ENCODE peak calls at places on chromosomes 4 and X, in six cellular contexts. R, Q, O, I, X and Y are unnamed samples.
A peak's percentile ranks its signal among the peaks of the same experiment; 100 is the strongest.

GRCh38 chr4:39933689-39934590 is 43.8 kb downstream of the PDS5A start:
- ATAC-seq in R (no peak), Q (no peak), O (peak; percentile 22), I (peak; percentile 33), X (no peak), Y (no peak)

GRCh38 chrX:94418065-94418464 is 744.1 kb downstream of the FAM133A start:
- ATAC-seq in R (no peak), Q (no peak), O (no peak), I (no peak), X (no peak), Y (no peak)

GRCh38 chr4:143482753-143483362 is 30.6 kb upstream of the SMARCA5 start:
- ATAC-seq in R (no peak), Q (peak; percentile 24), O (peak; percentile 83), I (peak; percentile 83), X (no peak), Y (peak; percentile 39)

GRCh38 chrX:10110316-10110932 is 46.4 kb upstream of the CLCN4 start:
- ATAC-seq in R (peak; percentile 41), Q (no peak), O (no peak), I (peak; percentile 7), X (no peak), Y (no peak)

GRCh38 chr4:53536328-53536727 is 55.0 kb downstream of the LNX1 start:
- ATAC-seq in R (no peak), Q (no peak), O (no peak), I (no peak), X (no peak), Y (no peak)

GRCh38 chr4:153904011-153904410 is 115.1 kb upstream of the SFRP2 start:
- ATAC-seq in R (no peak), Q (no peak), O (no peak), I (no peak), X (no peak), Y (no peak)

GRCh38 chr4:185471235-185472062 is at the start of gene CCDC110:
- ATAC-seq in R (peak; percentile 97), Q (peak; percentile 97), O (peak; percentile 99), I (peak; percentile 94), X (peak; percentile 96), Y (peak; percentile 94)

GRCh38 chr4:146263785-146264184 is 49.4 kb downstream of the REELD1 start:
- ATAC-seq in R (no peak), Q (no peak), O (no peak), I (no peak), X (no peak), Y (no peak)

GRCh38 chr4:8228319-8229250 is 29.5 kb downstream of the SH3TC1 start:
- ATAC-seq in R (peak; percentile 79), Q (peak; percentile 70), O (peak; percentile 64), I (peak; percentile 88), X (no peak), Y (peak; percentile 57)

GRCh38 chr4:186724048-186724860 is 598 bp upstream of the FAT1 start:
- ATAC-seq in R (peak; percentile 52), Q (peak; percentile 11), O (peak; percentile 55), I (no peak), X (peak; percentile 20), Y (peak; percentile 46)

GRCh38 chr4:1785592-1785991 is 7.5 kb upstream of the FGFR3 start:
- ATAC-seq in R (no peak), Q (no peak), O (peak; percentile 16), I (no peak), X (peak; percentile 4), Y (no peak)

GRCh38 chr4:34181891-34182290 is 2062.4 kb downstream of the ARAP2 start:
- ATAC-seq in R (no peak), Q (peak; percentile 80), O (no peak), I (no peak), X (no peak), Y (no peak)

GRCh38 chrX:66233206-66233605 is 69.2 kb downstream of the HEPH start:
- ATAC-seq in R (no peak), Q (no peak), O (peak; percentile 26), I (no peak), X (no peak), Y (no peak)

GRCh38 chrX:7225338-7225737 is 77.4 kb upstream of the PUDP start:
- ATAC-seq in R (no peak), Q (no peak), O (no peak), I (no peak), X (no peak), Y (no peak)

GRCh38 chrX:13254870-13255269 is 65.0 kb downstream of the ATXN3L start:
- ATAC-seq in R (no peak), Q (no peak), O (no peak), I (no peak), X (no peak), Y (no peak)

GRCh38 chrX:1462596-1463251 is 10.0 kb upstream of the ASMTL start:
- ATAC-seq in R (no peak), Q (peak; percentile 65), O (peak; percentile 82), I (no peak), X (peak; percentile 27), Y (peak; percentile 58)

GRCh38 chr4:7781361-7781760 is 158.3 kb downstream of the AFAP1 start:
- ATAC-seq in R (no peak), Q (no peak), O (peak; percentile 40), I (no peak), X (no peak), Y (no peak)

GRCh38 chrX:131213400-131213799 is 75.7 kb downstream of the IGSF1 start:
- ATAC-seq in R (no peak), Q (no peak), O (no peak), I (no peak), X (no peak), Y (no peak)

GRCh38 chr4:41145571-41146078 is 68.7 kb downstream of the APBB2 start:
- ATAC-seq in R (no peak), Q (no peak), O (no peak), I (peak; percentile 63), X (peak; percentile 96), Y (no peak)
- H3K4me3 ChIP-seq in R (no peak overlapping the region), Q (no peak overlapping the region), O (no peak overlapping the region), I (no peak overlapping the region), X (no peak overlapping the region), Y (no peak overlapping the region)

GRCh38 chr4:76215120-76215519 is 1.5 kb upstream of the SCARB2 start:
- ATAC-seq in R (no peak), Q (no peak), O (no peak), I (no peak), X (no peak), Y (no peak)

GRCh38 chr4:76212851-76213414 is 691 bp downstream of the SCARB2 start:
- ATAC-seq in R (peak; percentile 4), Q (peak; percentile 72), O (no peak), I (peak; percentile 47), X (peak; percentile 17), Y (peak; percentile 11)

GRCh38 chr4:76214269-76214628 is 625 bp upstream of the SCARB2 start:
- ATAC-seq in R (no peak), Q (no peak), O (no peak), I (no peak), X (no peak), Y (no peak)

GRCh38 chr4:76212301-76212700 is 1.3 kb downstream of the SCARB2 start:
- ATAC-seq in R (no peak), Q (no peak), O (no peak), I (no peak), X (no peak), Y (no peak)

GRCh38 chr4:76213415-76214268 is at the start of gene SCARB2:
- ATAC-seq in R (peak; percentile 92), Q (peak; percentile 95), O (peak; percentile 95), I (peak; percentile 89), X (peak; percentile 96), Y (peak; percentile 97)
- TF ChIP-seq EP300 in R (peak; percentile 29), Q (no peak), O (peak; percentile 3), I (no peak), X (no peak), Y (no peak)

GRCh38 chr4:86685401-86685800 is 91.3 kb downstream of the PTPN13 start:
- ATAC-seq in R (no peak), Q (no peak), O (no peak), I (no peak), X (no peak), Y (peak; percentile 53)
- H3K27ac ChIP-seq in R (no peak overlapping the region), Q (no peak overlapping the region), O (no peak overlapping the region), I (no peak overlapping the region), X (no peak overlapping the region), Y (no peak overlapping the region)

DNA sequence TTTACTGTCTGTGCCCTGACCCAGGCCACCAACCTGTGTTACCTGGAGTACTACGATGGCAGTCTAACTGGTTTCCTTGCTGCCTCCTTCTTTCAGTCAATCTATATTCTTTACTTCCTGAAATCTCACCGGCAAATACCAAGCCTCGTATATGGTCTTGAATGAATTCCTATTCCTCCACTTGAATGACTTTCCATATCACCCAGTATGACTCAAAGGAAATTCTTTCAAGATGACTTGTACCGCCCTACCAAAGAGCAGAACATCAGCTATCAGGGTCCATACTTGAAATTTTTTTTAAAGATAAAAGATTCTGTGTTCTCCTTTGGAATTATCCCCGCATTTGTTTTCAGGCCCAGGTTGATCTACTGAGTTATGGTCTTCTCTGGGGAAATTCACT is 378.0 kb downstream of the AFF2 start:
- ATAC-seq in R (no peak), Q (no peak), O (no peak), I (no peak), X (no peak), Y (no peak)
- H3K4me3 ChIP-seq in R (no peak overlapping the region), Q (no peak overlapping the region), O (no peak overlapping the region), I (no peak overlapping the region), X (no peak overlapping the region), Y (no peak overlapping the region)

GRCh38 chr4:99875073-99875472 is 19.2 kb downstream of the LAMTOR3 start:
- ATAC-seq in R (no peak), Q (no peak), O (no peak), I (no peak), X (no peak), Y (no peak)
- TF ChIP-seq EP300 in R (no peak), Q (no peak), O (no peak), I (no peak), X (no peak), Y (no peak)

GRCh38 chr4:140004580-140005314 is 149.2 kb downstream of the MAML3 start:
- ATAC-seq in R (peak; percentile 70), Q (no peak), O (no peak), I (no peak), X (no peak), Y (peak; percentile 88)
- H3K27ac ChIP-seq in R (peak overlapping the region; percentile 38), Q (no peak overlapping the region), O (no peak overlapping the region), I (no peak overlapping the region), X (no peak overlapping the region), Y (peak overlapping the region; percentile 72)

GRCh38 chr4:180134116-180134866 is 2108.9 kb upstream of the TENM3 start:
- ATAC-seq in R (peak; percentile 37), Q (peak; percentile 35), O (no peak), I (peak; percentile 65), X (peak; percentile 35), Y (no peak)
- H3K4me3 ChIP-seq in R (peak overlapping the region; percentile 16), Q (no peak overlapping the region), O (no peak overlapping the region), I (no peak overlapping the region), X (no peak overlapping the region), Y (no peak overlapping the region)